ENCODE peak calls at places on chromosomes 12 and 14, in four cellular contexts. Y is HepG2, J is GM12878, O is K562. N is an unnamed sample.

GRCh38 chr12:48788852-48789775 is at the start of gene ADCY6:
- DNase-seq in Y (peak; percentile 67), J (no peak), O (peak; percentile 56), N (peak; percentile 68)

GRCh38 chr14:20801726-20802125 is 918 bp downstream of the RNASE1 start:
- DNase-seq in Y (no peak), J (no peak), O (peak; percentile 20), N (no peak)

GRCh38 chr12:132226604-132227003 is 82.3 kb downstream of the NOC4L start:
- DNase-seq in Y (no peak), J (no peak), O (no peak), N (no peak)

GRCh38 chr12:57276935-57277563 is 26.1 kb upstream of the STAC3 start:
- DNase-seq in Y (peak; percentile 21), J (no peak), O (peak; percentile 41), N (peak; percentile 43)

GRCh38 chr12:57085999-57086950 is 2.6 kb upstream of the NAB2 start:
- DNase-seq in Y (peak; percentile 50), J (no peak), O (peak; percentile 64), N (peak; percentile 48)

GRCh38 chr14:100846309-100846859 is 20.5 kb downstream of the MEG3 start:
- DNase-seq in Y (no peak), J (no peak), O (no peak), N (no peak)

GRCh38 chr12:54390668-54391551 is 6.4 kb upstream of the ZNF385A start:
- DNase-seq in Y (no peak), J (no peak), O (peak; percentile 96), N (peak; percentile 74)

GRCh38 chr12:85065816-85066482 is 29.8 kb downstream of the LRRIQ1 start:
- DNase-seq in Y (no peak), J (no peak), O (no peak), N (no peak)

GRCh38 chr12:49033611-49034286 is 15.2 kb upstream of the PRKAG1 start:
- DNase-seq in Y (no peak), J (no peak), O (no peak), N (no peak)

GRCh38 chr14:100056431-100056830 is 8.8 kb upstream of the EVL start:
- DNase-seq in Y (no peak), J (no peak), O (no peak), N (no peak)

GRCh38 chr14:96198430-96199133 is 6.1 kb upstream of the BDKRB2 start:
- DNase-seq in Y (no peak), J (no peak), O (no peak), N (no peak)

GRCh38 chr12:7374423-7375144 is 69.4 kb downstream of the CD163L1 start:
- DNase-seq in Y (peak; percentile 80), J (no peak), O (no peak), N (peak; percentile 67)

GRCh38 chr14:102824832-102825231 is 47.6 kb downstream of the TRAF3 start:
- DNase-seq in Y (no peak), J (no peak), O (no peak), N (no peak)

GRCh38 chr12:3315201-3315661 is 175.8 kb upstream of the PRMT8 start:
- DNase-seq in Y (no peak), J (no peak), O (no peak), N (no peak)

GRCh38 chr14:76304536-76305473 is 71.1 kb upstream of the ESRRB start:
- DNase-seq in Y (no peak), J (no peak), O (no peak), N (no peak)

GRCh38 chr12:129531004-129531403 is 372.8 kb downstream of the TMEM132D start:
- DNase-seq in Y (peak; percentile 2), J (no peak), O (no peak), N (no peak)

GRCh38 chr12:989751-990278 is 1.2 kb upstream of the ERC1 start:
- DNase-seq in Y (peak; percentile 66), J (no peak), O (peak; percentile 17), N (peak; percentile 51)

GRCh38 chr12:3726455-3726854 is 26.5 kb downstream of the CRACR2A start:
- DNase-seq in Y (no peak), J (no peak), O (no peak), N (no peak)

GRCh38 chr12:131639270-131639940 is 71.5 kb upstream of the SFSWAP start:
- DNase-seq in Y (no peak), J (no peak), O (no peak), N (no peak)

GRCh38 chr14:96136361-96136760 is 68.3 kb upstream of the BDKRB2 start:
- DNase-seq in Y (no peak), J (no peak), O (no peak), N (no peak)

GRCh38 chr12:7905071-7905470 is 30.9 kb downstream of the SLC2A3 start:
- DNase-seq in Y (no peak), J (no peak), O (no peak), N (no peak)

GRCh38 chr12:31736472-31736871 is 7.7 kb upstream of the AMN1 start:
- DNase-seq in Y (no peak), J (no peak), O (no peak), N (no peak)

GRCh38 chr14:96056509-96057422 is 17.6 kb downstream of the C14orf132 start:
- DNase-seq in Y (peak; percentile 9), J (no peak), O (no peak), N (no peak)

GRCh38 chr12:62917939-62918338 is 17.0 kb downstream of the PPM1H start:
- DNase-seq in Y (no peak), J (no peak), O (no peak), N (no peak)

GRCh38 chr12:26971963-26972362 is 33.7 kb downstream of the FGFR1OP2 start:
- DNase-seq in Y (no peak), J (peak; percentile 72), O (no peak), N (no peak)

GRCh38 chr12:52686063-52686462 is 5.9 kb upstream of the KRT1 start:
- DNase-seq in Y (no peak), J (no peak), O (no peak), N (no peak)
- TF ChIP-seq FOXM1 in Y (no peak), J (no peak), O (no peak), N (no peak)

GRCh38 chr14:64503184-64503433 is 529 bp downstream of the ZBTB25 start:
- DNase-seq in Y (no peak), J (no peak), O (no peak), N (no peak)
- TF ChIP-seq BHLHE40 in Y (no peak), J (no peak), O (no peak), N (no peak)

GRCh38 chr14:49754570-49755097 is 13.3 kb upstream of the KLHDC2 start:
- DNase-seq in Y (no peak), J (no peak), O (no peak), N (no peak)
- TF ChIP-seq FOXM1 in Y (no peak), J (no peak), O (no peak), N (no peak)

GRCh38 chr12:127926004-127926403 is 341.0 kb upstream of the TMEM132C start:
- DNase-seq in Y (no peak), J (no peak), O (no peak), N (peak; percentile 9)
- TF ChIP-seq BHLHE40 in Y (no peak), J (no peak), O (no peak), N (no peak)

DNA sequence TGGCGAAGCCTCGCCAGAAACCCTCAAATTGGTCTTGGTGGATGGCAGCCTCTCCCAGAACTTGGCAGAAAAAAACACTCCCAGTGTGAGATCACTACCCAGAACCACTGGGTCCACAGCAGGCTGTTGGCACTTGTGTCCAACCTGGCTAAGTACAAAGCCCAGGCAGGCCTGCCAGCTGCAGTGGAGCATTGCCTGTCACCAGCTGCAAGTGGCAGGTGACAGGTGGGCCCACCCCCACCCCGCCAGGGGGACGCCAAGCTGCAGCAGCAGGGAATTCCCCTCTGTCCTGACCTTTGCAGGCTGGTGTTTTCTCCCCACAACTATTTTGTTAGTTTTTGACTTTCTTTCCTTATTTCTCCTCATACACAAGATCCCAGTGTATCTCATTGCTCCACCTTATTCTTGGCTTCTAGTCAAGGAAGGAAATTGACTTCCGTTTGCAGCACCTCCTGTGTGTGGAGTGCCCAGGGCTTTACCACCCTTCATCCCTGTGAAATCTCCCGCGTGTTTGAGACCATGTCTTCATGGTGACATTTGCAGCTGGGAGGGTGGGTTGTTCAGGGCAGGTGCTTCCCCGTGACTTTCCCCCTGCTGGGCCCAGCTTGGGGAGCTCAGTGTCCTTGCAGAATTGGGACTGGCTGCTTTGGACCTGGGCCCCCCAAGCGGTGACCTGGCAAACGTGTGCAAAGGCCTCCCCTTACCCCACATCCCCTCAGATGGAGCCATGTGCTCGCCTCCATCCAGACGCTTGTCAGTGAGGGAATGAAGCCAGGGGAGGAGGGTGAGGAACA is 73.8 kb upstream of the RIN3 start:
- DNase-seq in Y (no peak), J (no peak), O (no peak), N (no peak)
- TF ChIP-seq FOXM1 in Y (no peak), J (no peak), O (no peak), N (no peak)

DNA sequence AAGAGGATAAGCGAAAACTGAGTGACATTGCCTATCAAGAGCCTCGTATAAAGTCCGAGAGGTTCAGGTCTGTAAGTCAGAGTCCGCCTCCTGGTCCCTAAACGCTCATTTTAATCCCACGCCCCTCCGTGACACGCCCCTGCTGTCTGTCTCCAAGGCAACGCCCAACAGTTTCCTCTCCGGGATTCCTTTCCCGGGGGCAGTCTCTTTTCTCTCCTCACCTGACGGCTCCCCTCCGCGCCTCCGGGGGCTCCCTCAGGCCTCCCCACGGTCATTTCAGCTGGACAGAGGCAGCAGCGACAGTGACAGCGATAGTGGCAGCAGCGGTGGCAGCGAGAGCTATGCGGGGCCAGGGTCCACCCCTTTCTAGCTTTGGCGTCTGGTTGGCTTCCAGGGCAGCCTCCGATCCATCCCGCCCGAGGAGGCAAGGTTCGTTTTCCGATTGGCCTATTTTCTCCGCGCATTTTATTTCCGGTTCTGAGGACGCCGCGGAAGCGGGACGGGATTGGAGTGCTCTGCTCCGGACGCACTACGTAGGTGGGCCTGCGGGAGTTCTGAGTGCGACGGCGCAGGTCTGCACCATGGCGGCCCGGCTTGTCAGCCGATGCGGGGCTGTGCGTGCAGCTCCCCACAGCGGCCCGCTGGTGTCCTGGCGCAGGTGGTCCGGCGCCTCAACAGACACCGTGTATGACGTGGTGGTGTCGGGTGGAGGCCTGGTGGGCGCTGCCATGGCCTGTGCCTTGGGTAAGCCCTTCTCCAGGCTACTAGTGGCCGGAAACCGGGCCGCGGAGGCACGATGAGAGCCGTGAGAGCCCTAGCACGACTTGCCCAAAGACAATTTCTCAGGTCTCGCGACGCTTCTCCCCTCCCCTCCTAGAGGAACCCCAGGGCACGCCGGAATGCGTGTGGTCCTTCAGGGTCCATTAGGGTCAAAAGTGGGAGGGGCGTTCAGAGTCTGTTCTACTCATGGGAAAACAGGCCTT is at the start of the genes COQ6 and FAM161B:
- DNase-seq in Y (peak; percentile 95), J (peak; percentile 90), O (peak; percentile 76), N (peak; percentile 89)
- TF ChIP-seq BHLHE40 in Y (no peak), J (peak; percentile 48), O (peak; percentile 34), N (no peak)

GRCh38 chr12:51128905-51129304 is 44.0 kb downstream of the TFCP2 start:
- DNase-seq in Y (no peak), J (no peak), O (no peak), N (no peak)
- TF ChIP-seq FOXM1 in Y (no peak), J (no peak), O (no peak), N (no peak)

GRCh38 chr12:108468149-108468968 is 46.7 kb upstream of the FICD start:
- DNase-seq in Y (peak; percentile 21), J (no peak), O (peak; percentile 54), N (peak; percentile 40)
- TF ChIP-seq BHLHE40 in Y (no peak), J (no peak), O (no peak), N (no peak)